ENCODE peak calls at places on chromosomes 2 and 18, in four cellular contexts. One of them, this sample, is unnamed.

GRCh38 chr18:41875094-41875780 is 79.8 kb upstream of the PIK3C3 start:
- DNase-seq in astrocyte: peak; percentile 63
- DNase-seq in GM23248: peak; percentile 67
- DNase-seq in dorsolateral prefrontal cortex: no peak
- DNase-seq in this sample: no peak

GRCh38 chr2:317501-318424 is 29.9 kb upstream of the ALKAL2 start:
- DNase-seq in dorsolateral prefrontal cortex: no peak
- DNase-seq in astrocyte: peak; percentile 62
- DNase-seq in GM23248: peak; percentile 59
- DNase-seq in this sample: no peak

GRCh38 chr18:46042571-46043123 is 29.4 kb downstream of the PSTPIP2 start:
- DNase-seq in astrocyte: peak; percentile 77
- DNase-seq in dorsolateral prefrontal cortex: no peak
- DNase-seq in GM23248: peak; percentile 60
- DNase-seq in this sample: peak; percentile 79

GRCh38 chr2:109013046-109013445 is 24.0 kb upstream of the EDAR start:
- DNase-seq in astrocyte: no peak
- DNase-seq in dorsolateral prefrontal cortex: no peak
- DNase-seq in GM23248: no peak
- DNase-seq in this sample: no peak

GRCh38 chr2:168353251-168353650 is 102.8 kb upstream of the CERS6 start:
- DNase-seq in astrocyte: no peak
- DNase-seq in GM23248: no peak
- DNase-seq in dorsolateral prefrontal cortex: no peak
- DNase-seq in this sample: no peak

GRCh38 chr2:221377061-221377460 is 195.0 kb downstream of the EPHA4 start:
- DNase-seq in astrocyte: no peak
- DNase-seq in dorsolateral prefrontal cortex: no peak
- DNase-seq in GM23248: peak; percentile 40
- DNase-seq in this sample: no peak

GRCh38 chr2:50995610-50996009 is 36.3 kb downstream of the NRXN1 start:
- DNase-seq in GM23248: no peak
- DNase-seq in dorsolateral prefrontal cortex: no peak
- DNase-seq in astrocyte: peak; percentile 54
- DNase-seq in this sample: no peak

GRCh38 chr2:88753833-88754584 is 62.5 kb downstream of the RPIA start:
- DNase-seq in dorsolateral prefrontal cortex: no peak
- DNase-seq in astrocyte: peak; percentile 4
- DNase-seq in GM23248: no peak
- DNase-seq in this sample: peak; percentile 92

GRCh38 chr2:192775011-192775410 is 580.3 kb upstream of the TMEFF2 start:
- DNase-seq in GM23248: no peak
- DNase-seq in dorsolateral prefrontal cortex: no peak
- DNase-seq in astrocyte: no peak
- DNase-seq in this sample: no peak

GRCh38 chr2:218448934-218449333 is 30.0 kb downstream of the VIL1 start:
- DNase-seq in dorsolateral prefrontal cortex: no peak
- DNase-seq in astrocyte: no peak
- DNase-seq in GM23248: peak; percentile 34
- DNase-seq in this sample: no peak

GRCh38 chr2:64267699-64268098 is 123.5 kb upstream of the PELI1 start:
- DNase-seq in dorsolateral prefrontal cortex: no peak
- DNase-seq in GM23248: no peak
- DNase-seq in astrocyte: peak; percentile 61
- DNase-seq in this sample: no peak

GRCh38 chr2:96618599-96619283 is 19.4 kb downstream of the KANSL3 start:
- DNase-seq in dorsolateral prefrontal cortex: no peak
- DNase-seq in GM23248: peak; percentile 86
- DNase-seq in astrocyte: peak; percentile 36
- DNase-seq in this sample: no peak

GRCh38 chr2:181376999-181377398 is 80.2 kb upstream of the ITGA4 start:
- DNase-seq in dorsolateral prefrontal cortex: no peak
- DNase-seq in astrocyte: no peak
- DNase-seq in GM23248: no peak
- DNase-seq in this sample: no peak

GRCh38 chr2:65057391-65058052 is 1.3 kb downstream of the CEP68 start:
- DNase-seq in GM23248: peak; percentile 42
- DNase-seq in astrocyte: peak; percentile 57
- DNase-seq in dorsolateral prefrontal cortex: no peak
- DNase-seq in this sample: peak; percentile 93

GRCh38 chr2:233453111-233453915 is 99.0 kb downstream of the DGKD start:
- DNase-seq in astrocyte: no peak
- DNase-seq in GM23248: no peak
- DNase-seq in dorsolateral prefrontal cortex: no peak
- DNase-seq in this sample: no peak

GRCh38 chr2:109331864-109332848 is 203.2 kb downstream of the SH3RF3 start:
- DNase-seq in dorsolateral prefrontal cortex: peak; percentile 85
- DNase-seq in astrocyte: peak; percentile 92
- DNase-seq in GM23248: peak; percentile 99
- DNase-seq in this sample: peak; percentile 89

GRCh38 chr2:12416600-12416999 is 300.1 kb upstream of the TRIB2 start:
- DNase-seq in GM23248: peak; percentile 71
- DNase-seq in astrocyte: no peak
- DNase-seq in dorsolateral prefrontal cortex: no peak
- DNase-seq in this sample: peak; percentile 60

GRCh38 chr2:99701503-99701902 is 211.7 kb upstream of the REV1 start:
- DNase-seq in dorsolateral prefrontal cortex: no peak
- DNase-seq in astrocyte: no peak
- DNase-seq in GM23248: peak; percentile 58
- DNase-seq in this sample: peak; percentile 72

GRCh38 chr2:99488999-99489757 is 639 bp downstream of the REV1 start:
- DNase-seq in astrocyte: peak; percentile 30
- DNase-seq in GM23248: peak; percentile 78
- DNase-seq in dorsolateral prefrontal cortex: peak; percentile 62
- DNase-seq in this sample: no peak

GRCh38 chr18:50626317-50626716 is 66.4 kb downstream of the MAPK4 start:
- DNase-seq in astrocyte: no peak
- DNase-seq in dorsolateral prefrontal cortex: no peak
- DNase-seq in GM23248: no peak
- DNase-seq in this sample: no peak

GRCh38 chr2:201233192-201234166 is 26.9 kb upstream of the CASP8 start:
- DNase-seq in dorsolateral prefrontal cortex: no peak
- DNase-seq in astrocyte: peak; percentile 6
- DNase-seq in GM23248: peak; percentile 36
- DNase-seq in this sample: peak; percentile 98

GRCh38 chr18:25262920-25263319 is 89.0 kb downstream of the ZNF521 start:
- DNase-seq in astrocyte: peak; percentile 55
- DNase-seq in GM23248: peak; percentile 82
- DNase-seq in dorsolateral prefrontal cortex: no peak
- DNase-seq in this sample: no peak

GRCh38 chr2:13003500-13003899 is 286.8 kb downstream of the TRIB2 start:
- DNase-seq in GM23248: peak; percentile 7
- DNase-seq in astrocyte: peak; percentile 74
- DNase-seq in dorsolateral prefrontal cortex: no peak
- DNase-seq in this sample: no peak

GRCh38 chr2:130756721-130757195 is 1.4 kb downstream of the AMER3 start:
- DNase-seq in GM23248: no peak
- DNase-seq in dorsolateral prefrontal cortex: peak; percentile 26
- DNase-seq in astrocyte: no peak
- DNase-seq in this sample: no peak

GRCh38 chr2:23828986-23829385 is 97.9 kb downstream of the ATAD2B start:
- DNase-seq in GM23248: peak; percentile 43
- DNase-seq in dorsolateral prefrontal cortex: no peak
- DNase-seq in astrocyte: no peak
- DNase-seq in this sample: no peak

GRCh38 chr18:12946549-12947354 is 1.1 kb upstream of the SEH1L start:
- DNase-seq in GM23248: peak; percentile 86
- DNase-seq in astrocyte: peak; percentile 88
- DNase-seq in dorsolateral prefrontal cortex: peak; percentile 19
- DNase-seq in this sample: no peak

GRCh38 chr2:10688921-10689807 is 611 bp downstream of the NOL10 start:
- DNase-seq in astrocyte: peak; percentile 8
- DNase-seq in dorsolateral prefrontal cortex: no peak
- DNase-seq in GM23248: peak; percentile 57
- DNase-seq in this sample: no peak

GRCh38 chr18:30970201-30970816 is 72.2 kb downstream of the DSC3 start:
- DNase-seq in dorsolateral prefrontal cortex: no peak
- DNase-seq in GM23248: peak; percentile 40
- DNase-seq in astrocyte: peak; percentile 32
- DNase-seq in this sample: peak; percentile 25

GRCh38 chr2:185738679-185739472 is at the start of gene FSIP2:
- DNase-seq in GM23248: peak; percentile 47
- DNase-seq in dorsolateral prefrontal cortex: no peak
- DNase-seq in astrocyte: peak; percentile 46
- DNase-seq in this sample: no peak

GRCh38 chr2:97774425-97774824 is 61.0 kb downstream of the ZAP70 start:
- DNase-seq in astrocyte: no peak
- DNase-seq in dorsolateral prefrontal cortex: peak; percentile 16
- DNase-seq in GM23248: peak; percentile 36
- DNase-seq in this sample: no peak

GRCh38 chr2:25743132-25743830 is 69.9 kb upstream of the DTNB start:
- DNase-seq in astrocyte: no peak
- DNase-seq in GM23248: no peak
- DNase-seq in dorsolateral prefrontal cortex: no peak
- DNase-seq in this sample: no peak

GRCh38 chr2:112662702-112663101 is 17.0 kb downstream of the SLC20A1 start:
- DNase-seq in dorsolateral prefrontal cortex: no peak
- DNase-seq in astrocyte: no peak
- DNase-seq in GM23248: no peak
- DNase-seq in this sample: no peak

GRCh38 chr2:8797682-8798081 is 39.7 kb downstream of the KIDINS220 start:
- DNase-seq in dorsolateral prefrontal cortex: no peak
- DNase-seq in GM23248: peak; percentile 22
- DNase-seq in astrocyte: no peak
- DNase-seq in this sample: no peak

GRCh38 chr2:188808921-188809320 is 165.3 kb upstream of the COL3A1 start:
- DNase-seq in GM23248: peak; percentile 55
- DNase-seq in astrocyte: peak; percentile 94
- DNase-seq in dorsolateral prefrontal cortex: no peak
- DNase-seq in this sample: no peak

GRCh38 chr2:214536625-214537024 is 125.8 kb downstream of the VWC2L start:
- DNase-seq in dorsolateral prefrontal cortex: no peak
- DNase-seq in GM23248: peak; percentile 29
- DNase-seq in astrocyte: peak; percentile 33
- DNase-seq in this sample: no peak

GRCh38 chr2:65604246-65604645 is 171.8 kb upstream of the SPRED2 start:
- DNase-seq in dorsolateral prefrontal cortex: no peak
- DNase-seq in astrocyte: peak; percentile 49
- DNase-seq in GM23248: peak; percentile 71
- DNase-seq in this sample: no peak

DNA sequence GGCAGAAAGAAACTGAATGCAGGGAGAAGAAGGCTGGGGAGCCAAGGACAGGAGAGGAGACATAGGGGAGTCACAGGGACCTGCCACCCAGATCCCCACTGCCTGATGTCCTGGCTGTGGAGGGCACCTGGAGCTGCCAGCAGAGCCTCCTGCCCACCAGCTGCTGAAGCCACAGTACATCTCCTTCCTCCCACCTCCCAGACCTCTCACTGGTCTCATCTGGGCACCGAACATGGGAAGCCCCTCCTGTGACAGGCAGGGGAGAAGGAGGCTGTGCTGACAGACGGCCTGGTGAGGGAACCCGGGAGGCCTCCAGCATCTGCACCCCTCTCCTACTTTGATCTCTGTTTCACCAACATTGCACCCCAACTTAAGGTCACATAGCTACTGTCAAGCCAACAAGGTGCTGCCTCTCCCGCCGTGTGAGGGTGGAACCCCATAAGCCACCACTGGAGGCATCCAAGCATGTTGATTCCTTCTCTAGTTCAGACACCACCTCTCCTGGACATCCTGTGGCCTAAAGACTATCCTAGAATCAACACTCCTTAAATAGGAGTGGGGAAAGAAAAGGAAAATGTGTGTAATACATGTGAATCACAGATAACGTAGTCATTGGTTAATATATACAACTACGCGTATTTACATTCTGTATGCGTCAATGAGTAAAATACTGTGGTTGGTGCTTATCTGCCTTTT is 3.6 kb upstream of the RNPEPL1 start:
- DNase-seq in astrocyte: no peak
- DNase-seq in dorsolateral prefrontal cortex: no peak
- DNase-seq in GM23248: peak; percentile 23
- DNase-seq in this sample: no peak
- H3K4me3 ChIP-seq in astrocyte: no peak overlapping the region
- H3K4me3 ChIP-seq in dorsolateral prefrontal cortex: no peak overlapping the region
- H3K4me3 ChIP-seq in GM23248: no peak overlapping the region
- H3K4me3 ChIP-seq in this sample: peak overlapping the region; percentile 57

DNA sequence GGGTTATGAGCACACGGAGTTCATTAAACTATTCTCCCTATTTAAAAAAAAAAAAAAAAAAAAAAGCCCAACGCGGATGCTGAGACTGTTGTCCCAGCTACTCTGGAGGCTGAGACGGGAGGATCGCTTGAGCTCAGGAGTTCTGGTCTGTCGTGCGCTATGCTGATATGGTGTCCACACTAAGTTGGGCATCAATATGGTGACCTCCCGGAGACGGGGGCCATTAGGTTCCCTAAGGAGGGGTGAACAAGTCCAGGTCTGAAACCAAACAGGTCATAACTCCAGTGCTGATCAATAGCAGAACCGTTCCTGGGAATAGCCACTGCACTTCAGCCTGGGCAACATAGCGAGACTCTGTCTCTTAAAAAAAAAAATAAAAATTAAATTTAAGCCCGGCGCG is 12.9 kb upstream of the ANKRD53 start:
- DNase-seq in GM23248: no peak
- DNase-seq in astrocyte: no peak
- DNase-seq in dorsolateral prefrontal cortex: no peak
- DNase-seq in this sample: no peak
- H3K4me3 ChIP-seq in GM23248: peak overlapping the region; percentile 80
- H3K4me3 ChIP-seq in astrocyte: no peak overlapping the region
- H3K4me3 ChIP-seq in dorsolateral prefrontal cortex: peak overlapping the region; percentile 63
- H3K4me3 ChIP-seq in this sample: no peak overlapping the region

GRCh38 chr2:27134781-27135470 is 490 bp upstream of the PREB start:
- DNase-seq in astrocyte: no peak
- DNase-seq in dorsolateral prefrontal cortex: no peak
- DNase-seq in GM23248: no peak
- DNase-seq in this sample: no peak
- H3K4me3 ChIP-seq in astrocyte: peak overlapping the region; percentile 19
- H3K4me3 ChIP-seq in dorsolateral prefrontal cortex: peak overlapping the region; percentile 100
- H3K4me3 ChIP-seq in GM23248: peak overlapping the region; percentile 96
- H3K4me3 ChIP-seq in this sample: peak overlapping the region; percentile 87

DNA sequence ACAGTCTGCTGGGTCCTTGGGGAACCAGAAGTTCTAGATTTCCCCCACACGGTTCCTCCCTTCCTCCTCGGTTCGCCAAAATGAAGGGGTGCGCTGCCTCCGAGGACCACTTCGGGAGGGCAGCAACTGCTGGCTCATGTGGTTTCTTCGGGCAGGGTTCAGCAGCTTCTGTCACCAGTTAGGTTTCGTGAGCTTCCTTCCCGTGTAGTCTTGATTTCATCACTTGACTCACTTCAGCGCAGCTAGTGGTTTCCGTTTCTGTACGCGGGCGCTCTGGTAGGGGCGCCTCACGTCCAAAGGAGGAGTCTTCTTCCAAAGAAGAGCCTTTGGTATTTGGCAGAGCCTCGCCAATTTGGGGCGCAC is 454 bp upstream of the GALNT3 start:
- DNase-seq in astrocyte: peak; percentile 32
- DNase-seq in GM23248: peak; percentile 74
- DNase-seq in dorsolateral prefrontal cortex: peak; percentile 22
- DNase-seq in this sample: peak; percentile 62
- H3K4me3 ChIP-seq in astrocyte: peak overlapping the region; percentile 59
- H3K4me3 ChIP-seq in GM23248: peak overlapping the region; percentile 67
- H3K4me3 ChIP-seq in dorsolateral prefrontal cortex: peak overlapping the region; percentile 62
- H3K4me3 ChIP-seq in this sample: peak overlapping the region; percentile 37

GRCh38 chr2:16666453-16666801 is 793 bp upstream of the CYRIA start:
- DNase-seq in dorsolateral prefrontal cortex: no peak
- DNase-seq in GM23248: no peak
- DNase-seq in astrocyte: peak; percentile 76
- DNase-seq in this sample: no peak
- H3K4me3 ChIP-seq in dorsolateral prefrontal cortex: peak overlapping the region; percentile 58
- H3K4me3 ChIP-seq in GM23248: no peak overlapping the region
- H3K4me3 ChIP-seq in astrocyte: peak overlapping the region; percentile 64
- H3K4me3 ChIP-seq in this sample: no peak overlapping the region

This sample was measured in Jurkat, Clone E6-1.